ENCODE peak calls at places on chromosomes 3 and 15, in five cellular contexts. One of them, this sample, is unnamed.

GRCh38 chr3:194250104-194251002 is 100.8 kb downstream of the CPN2 start:
- DNase-seq in ACHN: no peak
- DNase-seq in AG08396: no peak
- DNase-seq in mesendoderm: no peak
- DNase-seq in M059J: no peak
- DNase-seq in this sample: peak

GRCh38 chr3:57221883-57222282 is 5.6 kb upstream of the APPL1 start:
- DNase-seq in AG08396: no peak
- DNase-seq in ACHN: peak
- DNase-seq in M059J: peak
- DNase-seq in mesendoderm: peak
- DNase-seq in this sample: peak

GRCh38 chr3:163971861-163972260 is 1106.4 kb downstream of the SI start:
- DNase-seq in ACHN: no peak
- DNase-seq in mesendoderm: no peak
- DNase-seq in M059J: no peak
- DNase-seq in AG08396: no peak
- DNase-seq in this sample: no peak

GRCh38 chr3:171875923-171876412 is 32.8 kb downstream of the TMEM212 start:
- DNase-seq in M059J: peak
- DNase-seq in mesendoderm: no peak
- DNase-seq in ACHN: peak
- DNase-seq in AG08396: no peak
- DNase-seq in this sample: no peak

GRCh38 chr15:48041454-48041853 is 79.3 kb upstream of the SLC24A5 start:
- DNase-seq in AG08396: no peak
- DNase-seq in M059J: no peak
- DNase-seq in ACHN: no peak
- DNase-seq in mesendoderm: no peak
- DNase-seq in this sample: no peak

GRCh38 chr3:20405731-20406130 is 219.7 kb upstream of the SGO1 start:
- DNase-seq in M059J: peak
- DNase-seq in ACHN: no peak
- DNase-seq in mesendoderm: no peak
- DNase-seq in AG08396: no peak
- DNase-seq in this sample: peak

GRCh38 chr3:126811530-126811929 is 107.5 kb downstream of the CHCHD6 start:
- DNase-seq in ACHN: no peak
- DNase-seq in AG08396: peak
- DNase-seq in mesendoderm: no peak
- DNase-seq in M059J: peak
- DNase-seq in this sample: peak

GRCh38 chr15:41554401-41554800 is 4.6 kb upstream of the TYRO3 start:
- DNase-seq in AG08396: no peak
- DNase-seq in ACHN: no peak
- DNase-seq in M059J: no peak
- DNase-seq in mesendoderm: no peak
- DNase-seq in this sample: peak

GRCh38 chr15:100093211-100094126 is 248.3 kb downstream of the ADAMTS17 start:
- DNase-seq in mesendoderm: peak
- DNase-seq in ACHN: no peak
- DNase-seq in AG08396: no peak
- DNase-seq in M059J: no peak
- DNase-seq in this sample: no peak

GRCh38 chr15:66524801-66525200 is 19.7 kb downstream of the ZWILCH start:
- DNase-seq in ACHN: no peak
- DNase-seq in AG08396: no peak
- DNase-seq in mesendoderm: no peak
- DNase-seq in M059J: no peak
- DNase-seq in this sample: no peak

GRCh38 chr15:38879909-38880471 is 315.4 kb upstream of the RASGRP1 start:
- DNase-seq in ACHN: no peak
- DNase-seq in mesendoderm: no peak
- DNase-seq in M059J: peak
- DNase-seq in AG08396: no peak
- DNase-seq in this sample: peak

GRCh38 chr3:86785381-86785780 is 205.6 kb downstream of the VGLL3 start:
- DNase-seq in mesendoderm: no peak
- DNase-seq in AG08396: peak
- DNase-seq in ACHN: peak
- DNase-seq in M059J: peak
- DNase-seq in this sample: peak

GRCh38 chr3:188124184-188124583 is 29.8 kb upstream of the LPP start:
- DNase-seq in mesendoderm: no peak
- DNase-seq in AG08396: no peak
- DNase-seq in ACHN: no peak
- DNase-seq in M059J: no peak
- DNase-seq in this sample: no peak

GRCh38 chr15:61411941-61412510 is 182.9 kb upstream of the RORA start:
- DNase-seq in mesendoderm: peak
- DNase-seq in ACHN: no peak
- DNase-seq in M059J: no peak
- DNase-seq in AG08396: no peak
- DNase-seq in this sample: no peak

GRCh38 chr3:176147251-176147650 is 1050.0 kb downstream of the TBL1XR1 start:
- DNase-seq in mesendoderm: no peak
- DNase-seq in ACHN: no peak
- DNase-seq in AG08396: no peak
- DNase-seq in M059J: no peak
- DNase-seq in this sample: no peak

GRCh38 chr15:74954515-74954914 is 2.1 kb downstream of the RPP25 start:
- DNase-seq in mesendoderm: peak
- DNase-seq in AG08396: peak
- DNase-seq in ACHN: no peak
- DNase-seq in M059J: no peak
- DNase-seq in this sample: peak

GRCh38 chr3:177337548-177338331 is 140.5 kb upstream of the TBL1XR1 start:
- DNase-seq in M059J: peak
- DNase-seq in mesendoderm: no peak
- DNase-seq in AG08396: no peak
- DNase-seq in ACHN: no peak
- DNase-seq in this sample: peak

GRCh38 chr3:127387556-127388153 is 99.8 kb upstream of the PRR20G start:
- DNase-seq in M059J: no peak
- DNase-seq in AG08396: no peak
- DNase-seq in mesendoderm: no peak
- DNase-seq in ACHN: no peak
- DNase-seq in this sample: no peak

GRCh38 chr3:120780977-120781376 is 38.4 kb downstream of the GTF2E1 start:
- DNase-seq in mesendoderm: no peak
- DNase-seq in M059J: peak
- DNase-seq in AG08396: peak
- DNase-seq in ACHN: peak
- DNase-seq in this sample: peak

GRCh38 chr15:36912311-36912712 is 188.0 kb downstream of the MEIS2 start:
- DNase-seq in ACHN: no peak
- DNase-seq in AG08396: no peak
- DNase-seq in mesendoderm: no peak
- DNase-seq in M059J: no peak
- DNase-seq in this sample: no peak

GRCh38 chr15:45456212-45457106 is 66.1 kb downstream of the SLC30A4 start:
- DNase-seq in AG08396: peak
- DNase-seq in ACHN: peak
- DNase-seq in mesendoderm: peak
- DNase-seq in M059J: peak
- DNase-seq in this sample: peak

GRCh38 chr15:91153954-91154353 is 53.9 kb downstream of the SV2B start:
- DNase-seq in ACHN: no peak
- DNase-seq in AG08396: no peak
- DNase-seq in M059J: no peak
- DNase-seq in mesendoderm: no peak
- DNase-seq in this sample: no peak

GRCh38 chr15:35622641-35623340 is 76.8 kb upstream of the DPH6 start:
- DNase-seq in ACHN: no peak
- DNase-seq in AG08396: no peak
- DNase-seq in M059J: no peak
- DNase-seq in mesendoderm: no peak
- DNase-seq in this sample: no peak

GRCh38 chr3:104519968-104520655 is 846.6 kb upstream of the ALCAM start:
- DNase-seq in AG08396: peak
- DNase-seq in M059J: peak
- DNase-seq in mesendoderm: peak
- DNase-seq in ACHN: no peak
- DNase-seq in this sample: no peak

GRCh38 chr15:32683906-32684584 is 33.8 kb upstream of the GREM1 start:
- DNase-seq in AG08396: peak
- DNase-seq in ACHN: peak
- DNase-seq in M059J: peak
- DNase-seq in mesendoderm: no peak
- DNase-seq in this sample: peak

GRCh38 chr3:126661965-126662364 is 7.0 kb upstream of the TXNRD3 start:
- DNase-seq in M059J: no peak
- DNase-seq in AG08396: no peak
- DNase-seq in mesendoderm: no peak
- DNase-seq in ACHN: no peak
- DNase-seq in this sample: no peak

GRCh38 chr15:81752149-81752942 is 293.5 kb downstream of the MEX3B start:
- DNase-seq in AG08396: no peak
- DNase-seq in M059J: no peak
- DNase-seq in mesendoderm: no peak
- DNase-seq in ACHN: no peak
- DNase-seq in this sample: peak

GRCh38 chr3:43884581-43884980 is 193.8 kb downstream of the ABHD5 start:
- DNase-seq in AG08396: no peak
- DNase-seq in ACHN: no peak
- DNase-seq in mesendoderm: no peak
- DNase-seq in M059J: no peak
- DNase-seq in this sample: no peak

GRCh38 chr3:125410922-125411321 is 35.8 kb upstream of the ZNF148 start:
- DNase-seq in mesendoderm: no peak
- DNase-seq in AG08396: no peak
- DNase-seq in ACHN: no peak
- DNase-seq in M059J: no peak
- DNase-seq in this sample: no peak

GRCh38 chr15:90294159-90294558 is 28.7 kb downstream of the NGRN start:
- DNase-seq in M059J: no peak
- DNase-seq in AG08396: no peak
- DNase-seq in mesendoderm: no peak
- DNase-seq in ACHN: no peak
- DNase-seq in this sample: no peak

This sample was measured in LHCN-M2.